ENCODE peak calls at places on chromosomes 4 and X, in nine cellular contexts. O is AG08396, Y is GM20000, G is WTC11, X is Right ventricle myocardium superior, V is non-pigmented ciliary epithelial cell, D is AG10803, P is NCI-H1417, C is ovary. E is an unnamed sample.

GRCh38 chr4:32858971-32859370 is 2138.8 kb downstream of the PCDH7 start:
- DNase-seq in O (no peak), Y (no peak), G (no peak), X (no peak), V (peak), D (peak), P (no peak), C (no peak), E (no peak)

GRCh38 chr4:57182132-57182874 is 72.1 kb upstream of the IGFBP7 start:
- DNase-seq in O (no peak), Y (no peak), G (no peak), X (peak), V (no peak), D (no peak), P (no peak), C (no peak), E (no peak)

GRCh38 chrX:136652822-136653723 is 5.1 kb downstream of the CD40LG start:
- DNase-seq in O (no peak), Y (no peak), G (no peak), X (peak), V (no peak), D (no peak), P (no peak), C (no peak), E (no peak)

GRCh38 chrX:71372388-71372787 is 6.2 kb downstream of the TAF1 start:
- DNase-seq in O (no peak), Y (no peak), G (no peak), X (no peak), V (no peak), D (no peak), P (no peak), C (no peak), E (no peak)

GRCh38 chr4:80004319-80004718 is 68.7 kb downstream of the ANTXR2 start:
- DNase-seq in O (no peak), Y (no peak), G (no peak), X (no peak), V (no peak), D (no peak), P (no peak), C (no peak), E (no peak)

GRCh38 chrX:153059191-153060094 is 3.2 kb downstream of the PNMA3 start:
- DNase-seq in O (no peak), Y (no peak), G (no peak), X (no peak), V (no peak), D (no peak), P (no peak), C (no peak), E (no peak)

GRCh38 chrX:131577999-131578734 is 34.3 kb downstream of the OR13H1 start:
- DNase-seq in O (no peak), Y (no peak), G (no peak), X (no peak), V (no peak), D (no peak), P (no peak), C (no peak), E (no peak)

GRCh38 chr4:133152330-133152791 is 3.3 kb downstream of the PCDH10 start:
- DNase-seq in O (no peak), Y (peak), G (no peak), X (no peak), V (no peak), D (no peak), P (peak), C (no peak), E (no peak)

GRCh38 chr4:138310498-138310897 is 68.3 kb upstream of the SLC7A11 start:
- DNase-seq in O (no peak), Y (no peak), G (no peak), X (no peak), V (no peak), D (peak), P (no peak), C (no peak), E (no peak)

GRCh38 chr4:108611360-108611759 is 9.0 kb upstream of the RPL34 start:
- DNase-seq in O (no peak), Y (no peak), G (no peak), X (no peak), V (no peak), D (peak), P (peak), C (no peak), E (no peak)

GRCh38 chrX:17668929-17669328 is 68.4 kb upstream of the SCML1 start:
- DNase-seq in O (no peak), Y (no peak), G (no peak), X (no peak), V (no peak), D (no peak), P (no peak), C (no peak), E (no peak)

GRCh38 chrX:38750551-38750950 is 50.7 kb upstream of the MID1IP1 start:
- DNase-seq in O (no peak), Y (no peak), G (no peak), X (no peak), V (no peak), D (no peak), P (no peak), C (no peak), E (no peak)

GRCh38 chr4:159764343-159764952 is 661.6 kb downstream of the RAPGEF2 start:
- DNase-seq in O (peak), Y (peak), G (no peak), X (no peak), V (peak), D (peak), P (peak), C (no peak), E (peak)

GRCh38 chrX:145552643-145553042 is 265.0 kb upstream of the SLITRK2 start:
- DNase-seq in O (no peak), Y (no peak), G (no peak), X (no peak), V (no peak), D (peak), P (no peak), C (no peak), E (no peak)

GRCh38 chr4:683982-684571 is 4.9 kb downstream of the SLC49A3 start:
- DNase-seq in O (peak), Y (peak), G (peak), X (peak), V (peak), D (peak), P (no peak), C (no peak), E (peak)

GRCh38 chr4:37827030-37827705 is 682 bp downstream of the PGM2 start:
- DNase-seq in O (peak), Y (peak), G (no peak), X (no peak), V (no peak), D (no peak), P (no peak), C (no peak), E (peak)

GRCh38 chr4:72286185-72286584 is 254.4 kb downstream of the NPFFR2 start:
- DNase-seq in O (no peak), Y (no peak), G (no peak), X (no peak), V (peak), D (peak), P (no peak), C (no peak), E (peak)

GRCh38 chr4:175090116-175090515 is 172.0 kb downstream of the ADAM29 start:
- DNase-seq in O (no peak), Y (no peak), G (no peak), X (no peak), V (no peak), D (no peak), P (no peak), C (no peak), E (no peak)

GRCh38 chr4:13325744-13326143 is 158.4 kb downstream of the RAB28 start:
- DNase-seq in O (no peak), Y (no peak), G (no peak), X (no peak), V (no peak), D (no peak), P (no peak), C (no peak), E (no peak)

GRCh38 chr4:156571146-156571545 is 400.5 kb downstream of the PDGFC start:
- DNase-seq in O (no peak), Y (no peak), G (no peak), X (peak), V (no peak), D (no peak), P (no peak), C (no peak), E (no peak)

GRCh38 chrX:123993326-123993725 is 31.8 kb downstream of the STAG2 start:
- DNase-seq in O (peak), Y (no peak), G (no peak), X (no peak), V (peak), D (peak), P (no peak), C (no peak), E (no peak)

GRCh38 chrX:15298201-15298600 is 17.2 kb downstream of the ASB11 start:
- DNase-seq in O (no peak), Y (no peak), G (no peak), X (no peak), V (no peak), D (no peak), P (peak), C (no peak), E (no peak)

GRCh38 chrX:153179131-153179530 is at the start of gene MAGEA1:
- DNase-seq in O (no peak), Y (no peak), G (no peak), X (no peak), V (no peak), D (no peak), P (peak), C (no peak), E (no peak)

GRCh38 chr4:37641886-37642849 is 44.0 kb downstream of the RELL1 start:
- DNase-seq in O (no peak), Y (no peak), G (no peak), X (no peak), V (no peak), D (no peak), P (no peak), C (no peak), E (no peak)

GRCh38 chr4:13966241-13967195 is 339.0 kb upstream of the BOD1L1 start:
- DNase-seq in O (peak), Y (no peak), G (peak), X (no peak), V (peak), D (peak), P (no peak), C (no peak), E (no peak)

E was measured in GM13977.